ENCODE peak calls at places on chromosomes 3 and 15, in five cellular contexts. Z is OCI-LY7, Y is fibroblast of lung, P is PC-9, F is PC-3. L is an unnamed sample.

GRCh38 chr3:42556089-42556632 is 25.6 kb downstream of the SEC22C start:
- DNase-seq in P (peak), Y (no peak), Z (peak), F (peak), L (peak)

GRCh38 chr15:69909719-69910444 is 187.8 kb downstream of the TLE3 start:
- DNase-seq in Z (no peak), Y (no peak), F (no peak), P (no peak), L (no peak)

GRCh38 chr3:49020335-49021212 is 1.3 kb upstream of the NDUFAF3 start:
- DNase-seq in F (no peak), Z (peak), P (no peak), Y (no peak), L (peak)

GRCh38 chr15:32671339-32672325 is 30.1 kb downstream of the SCG5 start:
- DNase-seq in Y (no peak), Z (no peak), F (no peak), P (no peak), L (no peak)

GRCh38 chr3:19364150-19364549 is 215.8 kb downstream of the KCNH8 start:
- DNase-seq in P (no peak), Y (no peak), Z (no peak), F (peak), L (no peak)

GRCh38 chr15:40420793-40421192 is 15.2 kb downstream of the IVD start:
- DNase-seq in P (peak), Y (no peak), Z (no peak), F (peak), L (no peak)

GRCh38 chr15:29568840-29569532 is 253.3 kb downstream of the TJP1 start:
- DNase-seq in Y (no peak), Z (peak), F (peak), P (no peak), L (no peak)

GRCh38 chr15:23067416-23067815 is 28.0 kb upstream of the TUBGCP5 start:
- DNase-seq in F (no peak), Z (no peak), P (no peak), Y (no peak), L (no peak)

GRCh38 chr3:42666022-42666421 is 12.5 kb downstream of the ZBTB47 start:
- DNase-seq in F (no peak), Y (no peak), P (no peak), Z (no peak), L (no peak)

GRCh38 chr3:10816019-10816862 is at the start of gene SLC6A11:
- DNase-seq in Y (no peak), F (peak), Z (no peak), P (no peak), L (no peak)

GRCh38 chr3:101779808-101780366 is 876 bp downstream of the NXPE3 start:
- DNase-seq in F (no peak), Z (no peak), P (no peak), Y (peak), L (no peak)

GRCh38 chr3:58630081-58630709 is 36.4 kb downstream of the FAM3D start:
- DNase-seq in Z (peak), F (peak), P (peak), Y (peak), L (peak)

GRCh38 chr3:95899494-95899893 is 914.9 kb upstream of the EPHA6 start:
- DNase-seq in P (no peak), Y (peak), F (peak), Z (no peak), L (no peak)

GRCh38 chr3:56251343-56251945 is 216.8 kb downstream of the ERC2 start:
- DNase-seq in Y (peak), P (no peak), Z (peak), F (peak), L (peak)

GRCh38 chr3:86921981-86922680 is 68.8 kb downstream of the VGLL3 start:
- DNase-seq in Z (no peak), Y (peak), P (no peak), F (no peak), L (no peak)

GRCh38 chr3:195071011-195071728 is 199.8 kb downstream of the XXYLT1 start:
- DNase-seq in F (no peak), Y (no peak), P (no peak), Z (no peak), L (no peak)

GRCh38 chr3:129231331-129232119 is 17.9 kb upstream of the COPG1 start:
- DNase-seq in Z (no peak), Y (peak), P (peak), F (peak), L (no peak)

GRCh38 chr3:129228891-129229585 is 20.4 kb upstream of the COPG1 start:
- DNase-seq in Z (no peak), Y (peak), P (peak), F (peak), L (no peak)

GRCh38 chr3:129234441-129234840 is 15.0 kb upstream of the COPG1 start:
- DNase-seq in P (no peak), F (no peak), Z (no peak), Y (no peak), L (no peak)

GRCh38 chr3:129233538-129233937 is 15.9 kb upstream of the COPG1 start:
- DNase-seq in P (no peak), Y (no peak), F (no peak), Z (peak), L (no peak)

DNA sequence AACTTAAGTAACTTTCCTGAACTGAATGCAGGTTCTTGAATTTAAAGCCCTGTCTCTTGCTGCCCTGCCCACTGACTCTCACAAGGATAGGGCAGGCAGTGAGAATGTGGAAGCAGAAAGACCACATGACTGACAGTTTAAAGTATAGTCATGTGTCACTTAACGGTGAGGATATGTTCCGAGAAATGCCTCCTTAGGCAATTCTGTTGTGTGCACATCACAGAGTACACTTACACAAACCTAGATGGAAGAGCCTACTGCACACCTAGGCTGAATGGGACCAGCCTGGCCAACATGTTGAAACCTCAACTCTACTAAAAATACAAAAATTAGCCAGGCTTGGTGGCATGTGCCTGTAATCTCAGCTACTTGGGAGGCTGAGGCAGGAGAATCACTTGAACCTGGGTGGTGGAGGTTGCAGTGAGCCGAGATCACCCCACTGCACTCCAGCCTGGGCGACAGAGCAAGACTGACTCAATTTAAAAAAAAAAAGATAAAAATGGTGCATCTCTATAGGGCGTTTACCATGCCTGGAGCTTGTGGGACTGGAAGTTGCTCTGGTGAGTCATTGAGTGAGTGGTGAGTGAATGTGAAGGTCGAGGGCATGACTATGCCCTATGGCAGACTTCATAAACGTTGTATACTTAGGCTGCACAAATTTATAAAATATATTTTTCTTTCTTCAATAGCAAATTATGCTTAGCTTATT is 18.9 kb upstream of the COPG1 start:
- DNase-seq in F (peak), P (peak), Z (no peak), Y (peak), L (no peak)
- H2AFZ ChIP-seq in F (no peak), P (no peak), Z (peak), Y (no peak), L (no peak)

DNA sequence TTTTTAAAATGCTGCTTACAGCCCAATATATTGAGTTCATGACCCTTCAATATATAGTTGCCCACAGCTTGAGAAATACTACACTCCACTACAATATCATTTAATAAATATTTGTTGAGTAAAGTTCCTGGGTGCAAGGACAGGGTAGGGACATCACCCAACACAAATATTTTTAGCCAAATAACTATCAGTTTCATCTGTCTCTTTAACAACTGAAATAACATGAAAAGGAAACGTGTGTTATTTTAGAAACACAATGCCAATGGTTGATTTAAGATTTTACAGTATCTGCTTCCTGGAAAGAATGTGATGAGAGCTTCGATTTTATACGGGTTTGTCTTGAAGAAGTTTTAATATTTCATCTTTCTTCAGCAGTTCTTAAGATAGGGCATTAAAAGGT is 67.7 kb upstream of the CDV3 start:
- DNase-seq in F (no peak), Z (no peak), Y (no peak), P (no peak), L (no peak)
- H3K27ac ChIP-seq in F (no peak), Z (peak), Y (no peak), P (no peak), L (no peak)

DNA sequence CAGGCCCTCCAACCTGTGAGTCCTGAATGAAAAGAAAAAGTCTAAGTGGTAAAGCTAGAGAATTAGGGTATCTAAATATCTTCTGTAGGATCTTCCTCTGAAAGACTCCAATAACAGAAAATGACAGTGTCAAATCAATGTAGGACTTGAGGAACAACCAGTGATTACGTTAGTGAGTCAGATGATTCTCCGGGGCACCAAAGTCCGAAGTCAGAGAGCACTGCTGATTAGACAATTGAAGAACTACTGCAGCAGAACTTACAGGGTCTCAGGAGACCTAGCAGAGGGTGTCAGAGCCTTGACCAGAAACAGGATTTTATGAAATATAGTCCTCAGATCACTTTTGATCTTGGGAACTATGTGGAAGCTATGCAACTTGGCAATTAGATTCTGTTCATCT is 605.8 kb downstream of the EPHA3 start:
- DNase-seq in Z (no peak), F (no peak), P (no peak), Y (no peak), L (no peak)
- H2AFZ ChIP-seq in Z (no peak), F (no peak), P (no peak), Y (no peak), L (no peak)

GRCh38 chr3:61907210-61907609 is 345.8 kb downstream of the PTPRG start:
- DNase-seq in F (no peak), P (no peak), Z (no peak), Y (no peak), L (no peak)
- H3K27ac ChIP-seq in F (no peak), P (no peak), Z (no peak), Y (no peak), L (no peak)

L was measured in DND-41.